ENCODE peak calls at places on chromosomes 11 and 22, in nine cellular contexts. V is dorsolateral prefrontal cortex, R is neuronal stem cell, A is GM12878, Z is cardiac muscle cell, U is Peyer's patch, B is pancreas, C is ovary, I is stomach. M is an unnamed sample.

GRCh38 chr22:42920101-42920820 is 63.2 kb upstream of the ARFGAP3 start:
- DNase-seq in V (no peak), C (peak; percentile 21), A (no peak), U (no peak), I (no peak), R (no peak), B (no peak), Z (peak; percentile 36), M (no peak)

GRCh38 chr11:103326070-103326794 is 217.0 kb downstream of the DYNC2H1 start:
- DNase-seq in I (no peak), C (no peak), V (no peak), U (no peak), R (peak; percentile 73), Z (peak; percentile 89), B (peak; percentile 32), A (peak; percentile 17), M (peak; percentile 57)

GRCh38 chr11:62573006-62573591 is 592 bp downstream of the EEF1G start:
- DNase-seq in I (no peak), B (no peak), C (no peak), Z (peak; percentile 30), R (no peak), U (no peak), A (no peak), V (no peak), M (peak; percentile 33)

GRCh38 chr11:97033178-97033577 is 643.4 kb downstream of the JRKL start:
- DNase-seq in A (no peak), I (no peak), U (no peak), C (no peak), R (peak; percentile 4), B (no peak), V (no peak), Z (no peak), M (no peak)

GRCh38 chr11:95119361-95120060 is 29.9 kb downstream of the ENDOD1 start:
- DNase-seq in I (no peak), C (no peak), A (no peak), Z (no peak), V (no peak), R (no peak), U (no peak), B (no peak), M (no peak)

GRCh38 chr11:1778141-1778911 is 14.6 kb upstream of the CTSD start:
- DNase-seq in U (peak; percentile 46), R (no peak), V (no peak), B (peak; percentile 15), Z (no peak), I (no peak), C (no peak), A (no peak), M (no peak)

GRCh38 chr11:112694813-112695212 is 266.4 kb upstream of the NCAM1 start:
- DNase-seq in A (no peak), R (no peak), U (no peak), C (no peak), Z (peak; percentile 11), I (no peak), B (no peak), V (no peak), M (no peak)

GRCh38 chr11:45067966-45068365 is 78.5 kb upstream of the PRDM11 start:
- DNase-seq in B (no peak), A (no peak), C (no peak), R (no peak), I (no peak), Z (no peak), U (no peak), V (no peak), M (no peak)

GRCh38 chr11:112785717-112786116 is 175.5 kb upstream of the NCAM1 start:
- DNase-seq in I (no peak), B (no peak), A (no peak), R (no peak), C (no peak), V (no peak), Z (peak; percentile 87), U (no peak), M (no peak)

GRCh38 chr11:63375434-63375833 is 5.8 kb downstream of the SLC22A9 start:
- DNase-seq in I (no peak), R (no peak), U (no peak), B (no peak), A (no peak), Z (no peak), V (no peak), C (no peak), M (no peak)

DNA sequence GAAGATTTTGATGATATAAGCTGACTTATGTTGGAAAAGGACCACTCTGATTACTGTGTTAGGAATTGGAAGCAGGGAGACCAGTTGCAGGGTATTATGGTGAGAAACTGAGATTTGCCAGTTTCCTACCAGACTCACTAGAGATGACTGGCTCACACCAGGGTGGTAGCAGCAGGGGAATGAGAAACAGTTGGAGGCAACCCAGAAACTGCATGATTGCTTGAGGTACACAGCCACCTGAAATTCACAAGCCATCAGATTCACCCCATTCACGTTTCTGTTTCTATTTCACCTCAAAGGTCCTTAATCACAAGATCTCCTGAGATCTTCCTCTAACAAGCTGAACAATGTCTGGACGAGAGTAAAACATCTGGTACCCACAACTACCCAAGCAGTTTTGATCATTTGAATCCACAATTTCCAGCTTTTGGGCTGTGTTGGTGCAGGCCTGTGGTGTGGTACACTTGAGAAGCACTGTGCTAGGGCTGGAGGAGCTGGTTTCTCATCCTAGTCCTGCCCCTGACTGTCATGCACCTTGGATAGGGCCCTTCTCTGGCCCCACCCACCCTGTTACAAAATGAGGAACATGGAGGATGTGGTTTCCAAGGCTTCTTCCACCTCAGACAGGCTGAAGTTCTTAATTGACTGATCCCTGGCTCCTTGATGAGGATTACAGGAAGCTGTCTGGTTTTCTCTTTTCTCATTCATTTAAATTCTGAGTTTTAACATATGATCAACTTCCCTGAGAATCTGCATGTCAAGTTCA is 233.4 kb downstream of the INSC start:
- DNase-seq in R (no peak), U (no peak), I (no peak), V (no peak), Z (no peak), B (no peak), C (no peak), A (no peak), M (no peak)
- H3K27me3 ChIP-seq in R (no peaks in the 10 kb centered on the region), U (no peaks in the 10 kb centered on the region), I (no peaks in the 10 kb centered on the region), V (no peaks in the 10 kb centered on the region), Z (no peaks in the 10 kb centered on the region), B (no peaks in the 10 kb centered on the region), C (no peaks in the 10 kb centered on the region), A (no peaks in the 10 kb centered on the region), M (no peaks in the 10 kb centered on the region)

GRCh38 chr22:36853407-36854099 is 7.3 kb upstream of the NCF4 start:
- DNase-seq in Z (peak; percentile 72), C (no peak), A (no peak), B (peak; percentile 54), V (peak; percentile 31), I (peak; percentile 62), R (peak; percentile 61), U (no peak), M (peak; percentile 44)

GRCh38 chr22:36846949-36847348 is 13.9 kb upstream of the NCF4 start:
- DNase-seq in U (no peak), R (no peak), B (no peak), C (no peak), I (no peak), V (no peak), A (no peak), Z (no peak), M (no peak)

GRCh38 chr22:36850016-36850415 is 10.8 kb upstream of the NCF4 start:
- DNase-seq in R (no peak), C (no peak), U (no peak), A (no peak), V (no peak), Z (no peak), B (no peak), I (no peak), M (no peak)

GRCh38 chr22:36852056-36852973 is 8.5 kb upstream of the NCF4 start:
- DNase-seq in I (no peak), B (no peak), R (no peak), U (no peak), V (no peak), C (no peak), A (no peak), Z (no peak), M (no peak)

DNA sequence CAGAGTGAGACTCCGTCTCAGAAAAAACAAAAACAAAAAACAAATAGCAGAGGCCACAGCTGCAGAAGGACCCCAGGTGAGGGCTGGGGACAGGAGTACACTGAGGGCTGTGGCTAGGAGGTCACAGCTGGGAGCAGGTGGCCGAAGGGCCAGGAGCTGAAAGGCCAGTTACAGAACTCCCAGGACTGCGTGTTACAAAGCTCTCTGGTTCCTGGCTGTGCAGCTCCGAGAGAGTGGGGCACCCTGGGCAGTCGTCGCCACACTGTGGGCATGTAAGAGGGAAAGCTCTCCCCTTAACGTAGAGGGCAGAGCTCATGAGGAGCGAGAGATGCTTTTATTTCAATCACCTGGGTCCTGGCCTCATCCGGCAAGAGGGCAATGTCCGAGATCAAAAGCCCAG is 10.1 kb upstream of the NCF4 start:
- DNase-seq in R (no peak), B (no peak), I (no peak), U (no peak), Z (no peak), C (no peak), A (no peak), V (no peak), M (no peak)
- H3K27me3 ChIP-seq in R (no peaks in the 10 kb centered on the region), B (no peaks in the 10 kb centered on the region), I (peaks cover 62% of the 10 kb centered on the region), U (no peaks in the 10 kb centered on the region), Z (no peaks in the 10 kb centered on the region), C (no peaks in the 10 kb centered on the region), A (no peaks in the 10 kb centered on the region), V (no peaks in the 10 kb centered on the region), M (peaks cover 5% of the 10 kb centered on the region)

GRCh38 chr22:36790648-36791047 is 14.7 kb upstream of the IFT27 start:
- DNase-seq in R (no peak), I (no peak), V (no peak), U (no peak), C (no peak), B (no peak), A (no peak), Z (no peak), M (no peak)

GRCh38 chr22:36783743-36784142 is 7.8 kb upstream of the IFT27 start:
- DNase-seq in Z (no peak), A (no peak), R (no peak), B (no peak), I (no peak), C (no peak), U (no peak), V (no peak), M (no peak)

GRCh38 chr22:36781656-36782627 is 6.0 kb upstream of the IFT27 start:
- DNase-seq in C (peak; percentile 84), U (peak; percentile 91), B (peak; percentile 55), I (peak; percentile 82), R (peak; percentile 71), A (peak; percentile 33), V (peak; percentile 71), Z (peak; percentile 87), M (peak; percentile 78)

DNA sequence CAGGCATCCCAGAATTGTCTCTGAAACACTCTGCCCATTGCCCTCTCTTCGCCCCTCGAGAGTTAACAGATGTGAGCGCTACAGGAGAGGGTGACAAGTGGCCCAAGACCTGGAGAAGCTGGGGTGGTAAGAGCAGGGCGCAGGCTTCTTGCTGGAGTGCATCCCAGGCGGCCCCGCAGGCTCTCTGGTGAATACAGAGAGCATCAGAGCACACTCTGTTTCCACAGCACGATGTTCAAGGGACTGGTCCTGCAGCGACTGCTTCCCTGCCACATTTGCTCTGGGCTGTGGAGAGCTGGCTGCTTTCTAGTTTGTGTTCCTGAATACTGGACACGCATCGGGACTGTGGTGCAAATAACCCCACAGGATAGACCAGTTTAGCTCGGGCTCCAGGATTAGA is 11.7 kb upstream of the IFT27 start:
- DNase-seq in I (no peak), Z (no peak), R (no peak), U (no peak), C (no peak), V (no peak), B (no peak), A (no peak), M (no peak)
- H3K27me3 ChIP-seq in I (peaks cover 51% of the 10 kb centered on the region), Z (peaks cover 13% of the 10 kb centered on the region), R (no peaks in the 10 kb centered on the region), U (no peaks in the 10 kb centered on the region), C (no peaks in the 10 kb centered on the region), V (no peaks in the 10 kb centered on the region), B (no peaks in the 10 kb centered on the region), A (peaks cover 5% of the 10 kb centered on the region), M (no peaks in the 10 kb centered on the region)

GRCh38 chr11:125236072-125236825 is 71.7 kb downstream of the PKNOX2 start:
- DNase-seq in Z (no peak), A (no peak), U (no peak), B (no peak), V (no peak), C (no peak), R (no peak), I (no peak), M (no peak)
- H3K27me3 ChIP-seq in Z (peaks cover 10% of the 10 kb centered on the region), A (peaks cover 7% of the 10 kb centered on the region), U (no peaks in the 10 kb centered on the region), B (no peaks in the 10 kb centered on the region), V (no peaks in the 10 kb centered on the region), C (no peaks in the 10 kb centered on the region), R (no peaks in the 10 kb centered on the region), I (no peaks in the 10 kb centered on the region), M (no peaks in the 10 kb centered on the region)